ENCODE peak calls at places on chromosomes 12 and 14, in ten cellular contexts. One of them, this sample, is unnamed.

GRCh38 chr12:132505105-132505851 is 15.3 kb downstream of the FBRSL1 start:
- DNase-seq in nephron progenitor cell: no peak
- DNase-seq in thyroid gland: no peak
- DNase-seq in body of pancreas: no peak
- DNase-seq in PC-3: no peak
- DNase-seq in CD4-positive, alpha-beta T cell: no peak
- DNase-seq in endothelial cell: no peak
- DNase-seq in HFFc6: no peak
- DNase-seq in AG09309: no peak
- DNase-seq in choroid plexus epithelial cell: no peak
- DNase-seq in this sample: no peak

GRCh38 chr12:18700254-18700653 is 37.6 kb downstream of the PLCZ1 start:
- DNase-seq in CD4-positive, alpha-beta T cell: no peak
- DNase-seq in AG09309: peak; percentile 91
- DNase-seq in nephron progenitor cell: no peak
- DNase-seq in thyroid gland: no peak
- DNase-seq in endothelial cell: no peak
- DNase-seq in PC-3: no peak
- DNase-seq in choroid plexus epithelial cell: peak; percentile 64
- DNase-seq in body of pancreas: no peak
- DNase-seq in HFFc6: peak; percentile 94
- DNase-seq in this sample: peak; percentile 82

GRCh38 chr12:11576104-11576503 is 73.4 kb upstream of the ETV6 start:
- DNase-seq in nephron progenitor cell: no peak
- DNase-seq in endothelial cell: no peak
- DNase-seq in body of pancreas: no peak
- DNase-seq in CD4-positive, alpha-beta T cell: no peak
- DNase-seq in PC-3: peak; percentile 51
- DNase-seq in AG09309: no peak
- DNase-seq in choroid plexus epithelial cell: peak; percentile 80
- DNase-seq in thyroid gland: no peak
- DNase-seq in HFFc6: peak; percentile 80
- DNase-seq in this sample: no peak

GRCh38 chr12:106120578-106121105 is 18.1 kb downstream of the NUAK1 start:
- DNase-seq in endothelial cell: no peak
- DNase-seq in thyroid gland: no peak
- DNase-seq in body of pancreas: peak; percentile 41
- DNase-seq in nephron progenitor cell: no peak
- DNase-seq in choroid plexus epithelial cell: no peak
- DNase-seq in HFFc6: no peak
- DNase-seq in PC-3: no peak
- DNase-seq in AG09309: no peak
- DNase-seq in CD4-positive, alpha-beta T cell: no peak
- DNase-seq in this sample: no peak

GRCh38 chr12:107318804-107319535 is 225.6 kb upstream of the CRY1 start:
- DNase-seq in PC-3: peak; percentile 40
- DNase-seq in CD4-positive, alpha-beta T cell: no peak
- DNase-seq in AG09309: no peak
- DNase-seq in body of pancreas: peak; percentile 14
- DNase-seq in choroid plexus epithelial cell: peak; percentile 79
- DNase-seq in HFFc6: no peak
- DNase-seq in endothelial cell: peak; percentile 47
- DNase-seq in nephron progenitor cell: peak; percentile 52
- DNase-seq in thyroid gland: peak; percentile 45
- DNase-seq in this sample: no peak

GRCh38 chr14:88496414-88496813 is 58.4 kb downstream of the PTPN21 start:
- DNase-seq in thyroid gland: no peak
- DNase-seq in nephron progenitor cell: no peak
- DNase-seq in body of pancreas: no peak
- DNase-seq in PC-3: no peak
- DNase-seq in choroid plexus epithelial cell: no peak
- DNase-seq in AG09309: no peak
- DNase-seq in endothelial cell: no peak
- DNase-seq in HFFc6: no peak
- DNase-seq in CD4-positive, alpha-beta T cell: no peak
- DNase-seq in this sample: no peak

GRCh38 chr12:75954076-75954475 is 77.5 kb downstream of the PHLDA1 start:
- DNase-seq in HFFc6: peak; percentile 98
- DNase-seq in body of pancreas: no peak
- DNase-seq in choroid plexus epithelial cell: peak; percentile 96
- DNase-seq in PC-3: peak; percentile 96
- DNase-seq in thyroid gland: no peak
- DNase-seq in nephron progenitor cell: no peak
- DNase-seq in CD4-positive, alpha-beta T cell: no peak
- DNase-seq in endothelial cell: no peak
- DNase-seq in AG09309: peak; percentile 92
- DNase-seq in this sample: peak; percentile 78

GRCh38 chr12:124568431-124569374 is 1.3 kb upstream of the NCOR2 start:
- DNase-seq in body of pancreas: peak; percentile 45
- DNase-seq in HFFc6: peak; percentile 77
- DNase-seq in nephron progenitor cell: peak; percentile 52
- DNase-seq in endothelial cell: no peak
- DNase-seq in PC-3: peak; percentile 61
- DNase-seq in choroid plexus epithelial cell: peak; percentile 98
- DNase-seq in CD4-positive, alpha-beta T cell: peak; percentile 5
- DNase-seq in thyroid gland: peak; percentile 44
- DNase-seq in AG09309: peak; percentile 87
- DNase-seq in this sample: peak; percentile 86

GRCh38 chr14:68210729-68211299 is 391.2 kb downstream of the RAD51B start:
- DNase-seq in body of pancreas: peak; percentile 49
- DNase-seq in endothelial cell: no peak
- DNase-seq in nephron progenitor cell: no peak
- DNase-seq in AG09309: peak; percentile 76
- DNase-seq in HFFc6: peak; percentile 96
- DNase-seq in PC-3: peak; percentile 78
- DNase-seq in choroid plexus epithelial cell: peak; percentile 98
- DNase-seq in CD4-positive, alpha-beta T cell: peak; percentile 7
- DNase-seq in thyroid gland: no peak
- DNase-seq in this sample: peak; percentile 92

GRCh38 chr12:50589650-50590435 is 85.1 kb downstream of the DIP2B start:
- DNase-seq in thyroid gland: no peak
- DNase-seq in CD4-positive, alpha-beta T cell: no peak
- DNase-seq in body of pancreas: no peak
- DNase-seq in nephron progenitor cell: no peak
- DNase-seq in PC-3: peak; percentile 87
- DNase-seq in AG09309: peak; percentile 72
- DNase-seq in HFFc6: peak; percentile 93
- DNase-seq in endothelial cell: no peak
- DNase-seq in choroid plexus epithelial cell: peak; percentile 93
- DNase-seq in this sample: peak; percentile 76

GRCh38 chr12:28795306-28795705 is 353.8 kb upstream of the FAR2 start:
- DNase-seq in nephron progenitor cell: no peak
- DNase-seq in endothelial cell: no peak
- DNase-seq in choroid plexus epithelial cell: peak; percentile 34
- DNase-seq in CD4-positive, alpha-beta T cell: no peak
- DNase-seq in thyroid gland: no peak
- DNase-seq in body of pancreas: no peak
- DNase-seq in AG09309: no peak
- DNase-seq in PC-3: peak; percentile 81
- DNase-seq in HFFc6: no peak
- DNase-seq in this sample: peak; percentile 7

GRCh38 chr12:106459534-106459933 is 102.0 kb downstream of the POLR3B start:
- DNase-seq in thyroid gland: no peak
- DNase-seq in AG09309: no peak
- DNase-seq in endothelial cell: no peak
- DNase-seq in PC-3: no peak
- DNase-seq in body of pancreas: no peak
- DNase-seq in CD4-positive, alpha-beta T cell: no peak
- DNase-seq in choroid plexus epithelial cell: no peak
- DNase-seq in nephron progenitor cell: no peak
- DNase-seq in HFFc6: no peak
- DNase-seq in this sample: no peak

DNA sequence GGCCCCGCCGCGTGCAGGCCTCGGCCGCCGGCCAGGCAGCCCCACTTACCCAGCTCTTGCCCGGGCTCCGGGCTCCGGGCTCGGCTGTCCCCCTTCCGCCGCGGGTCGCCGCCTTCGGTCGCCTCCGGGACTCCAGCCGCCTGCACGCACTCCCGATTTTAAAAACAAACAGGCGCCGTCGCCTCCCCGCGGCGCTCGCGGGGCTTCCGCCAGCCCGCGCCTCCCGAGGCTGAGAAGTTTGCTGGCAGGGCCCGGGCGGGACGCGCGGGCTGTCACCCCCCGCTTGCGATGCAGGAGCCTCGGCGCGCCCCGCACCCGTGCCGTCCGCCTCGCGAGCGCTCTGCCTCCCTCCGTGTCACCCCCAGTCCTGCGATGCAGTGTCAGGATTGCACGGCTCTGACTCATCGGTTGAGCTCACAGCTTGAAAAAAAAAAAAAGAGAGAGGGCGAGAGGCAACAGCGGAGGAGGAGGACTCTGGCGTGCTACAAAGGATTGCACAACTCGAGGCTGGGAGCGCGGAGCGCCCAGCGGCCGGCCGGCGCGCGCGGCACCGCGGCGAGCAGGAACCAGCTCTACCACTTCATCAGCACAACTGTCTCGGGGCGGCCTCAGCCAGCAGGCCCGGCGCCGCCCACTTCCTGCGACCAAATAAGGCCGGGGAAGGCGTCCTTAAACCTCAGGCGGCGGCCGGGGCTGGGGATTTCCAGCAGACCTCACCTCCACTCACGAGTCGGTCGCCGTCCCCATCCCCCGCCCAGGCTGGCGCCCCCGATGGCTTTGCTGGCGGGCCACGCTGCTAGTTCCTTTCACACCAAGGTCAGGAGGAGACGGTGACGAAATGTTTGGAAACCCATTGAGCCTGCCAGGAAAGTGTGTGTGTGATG is 45.8 kb upstream of the PNMA1 start:
- DNase-seq in body of pancreas: peak; percentile 97
- DNase-seq in endothelial cell: peak; percentile 90
- DNase-seq in AG09309: peak; percentile 97
- DNase-seq in thyroid gland: peak; percentile 99
- DNase-seq in nephron progenitor cell: peak; percentile 95
- DNase-seq in PC-3: peak; percentile 98
- DNase-seq in choroid plexus epithelial cell: peak; percentile 99
- DNase-seq in HFFc6: peak; percentile 98
- DNase-seq in CD4-positive, alpha-beta T cell: peak; percentile 89
- DNase-seq in this sample: peak; percentile 97
- TF ChIP-seq CTCF in body of pancreas: peak; percentile 27
- TF ChIP-seq CTCF in endothelial cell: peak; percentile 32
- TF ChIP-seq CTCF in AG09309: no peak
- TF ChIP-seq CTCF in thyroid gland: peak; percentile 27
- TF ChIP-seq CTCF in nephron progenitor cell: no peak
- TF ChIP-seq CTCF in PC-3: no peak
- TF ChIP-seq CTCF in choroid plexus epithelial cell: peak; percentile 2
- TF ChIP-seq CTCF in HFFc6: peak; percentile 34
- TF ChIP-seq CTCF in CD4-positive, alpha-beta T cell: no peak
- TF ChIP-seq CTCF in this sample: no peak

GRCh38 chr12:48979602-48980388 is 1.7 kb downstream of the WNT1 start:
- DNase-seq in AG09309: no peak
- DNase-seq in choroid plexus epithelial cell: no peak
- DNase-seq in nephron progenitor cell: no peak
- DNase-seq in PC-3: no peak
- DNase-seq in body of pancreas: peak; percentile 43
- DNase-seq in HFFc6: no peak
- DNase-seq in endothelial cell: no peak
- DNase-seq in CD4-positive, alpha-beta T cell: no peak
- DNase-seq in thyroid gland: no peak
- DNase-seq in this sample: no peak

GRCh38 chr12:48978741-48979601 is 849 bp downstream of the WNT1 start:
- DNase-seq in body of pancreas: no peak
- DNase-seq in AG09309: no peak
- DNase-seq in endothelial cell: no peak
- DNase-seq in CD4-positive, alpha-beta T cell: no peak
- DNase-seq in HFFc6: no peak
- DNase-seq in choroid plexus epithelial cell: no peak
- DNase-seq in PC-3: no peak
- DNase-seq in nephron progenitor cell: no peak
- DNase-seq in thyroid gland: no peak
- DNase-seq in this sample: no peak

GRCh38 chr12:48980953-48981756 is 3.0 kb downstream of the WNT1 start:
- DNase-seq in choroid plexus epithelial cell: no peak
- DNase-seq in endothelial cell: no peak
- DNase-seq in thyroid gland: peak; percentile 31
- DNase-seq in PC-3: no peak
- DNase-seq in HFFc6: no peak
- DNase-seq in body of pancreas: peak; percentile 35
- DNase-seq in AG09309: no peak
- DNase-seq in CD4-positive, alpha-beta T cell: no peak
- DNase-seq in nephron progenitor cell: no peak
- DNase-seq in this sample: no peak

GRCh38 chr12:48981757-48982157 is 3.6 kb downstream of the WNT1 start:
- DNase-seq in choroid plexus epithelial cell: no peak
- DNase-seq in thyroid gland: no peak
- DNase-seq in HFFc6: no peak
- DNase-seq in AG09309: no peak
- DNase-seq in PC-3: no peak
- DNase-seq in nephron progenitor cell: no peak
- DNase-seq in endothelial cell: no peak
- DNase-seq in body of pancreas: no peak
- DNase-seq in CD4-positive, alpha-beta T cell: no peak
- DNase-seq in this sample: no peak

GRCh38 chr12:48980389-48980952 is 2.3 kb downstream of the WNT1 start:
- DNase-seq in thyroid gland: no peak
- DNase-seq in HFFc6: no peak
- DNase-seq in CD4-positive, alpha-beta T cell: no peak
- DNase-seq in AG09309: no peak
- DNase-seq in endothelial cell: no peak
- DNase-seq in PC-3: peak; percentile 16
- DNase-seq in choroid plexus epithelial cell: no peak
- DNase-seq in body of pancreas: no peak
- DNase-seq in nephron progenitor cell: no peak
- DNase-seq in this sample: no peak
- TF ChIP-seq CTCF in thyroid gland: no peak
- TF ChIP-seq CTCF in HFFc6: no peak
- TF ChIP-seq CTCF in CD4-positive, alpha-beta T cell: no peak
- TF ChIP-seq CTCF in AG09309: no peak
- TF ChIP-seq CTCF in endothelial cell: no peak
- TF ChIP-seq CTCF in PC-3: peak; percentile 38
- TF ChIP-seq CTCF in choroid plexus epithelial cell: no peak
- TF ChIP-seq CTCF in body of pancreas: no peak
- TF ChIP-seq CTCF in nephron progenitor cell: no peak
- TF ChIP-seq CTCF in this sample: no peak

GRCh38 chr12:14936224-14936861 is 2.0 kb downstream of the ERP27 start:
- DNase-seq in AG09309: no peak
- DNase-seq in HFFc6: no peak
- DNase-seq in choroid plexus epithelial cell: no peak
- DNase-seq in body of pancreas: peak; percentile 51
- DNase-seq in PC-3: no peak
- DNase-seq in thyroid gland: no peak
- DNase-seq in endothelial cell: peak; percentile 41
- DNase-seq in nephron progenitor cell: no peak
- DNase-seq in CD4-positive, alpha-beta T cell: no peak
- DNase-seq in this sample: no peak
- TF ChIP-seq CTCF in AG09309: peak; percentile 22
- TF ChIP-seq CTCF in HFFc6: peak; percentile 26
- TF ChIP-seq CTCF in choroid plexus epithelial cell: peak; percentile 53
- TF ChIP-seq CTCF in body of pancreas: peak; percentile 58
- TF ChIP-seq CTCF in PC-3: no peak
- TF ChIP-seq CTCF in thyroid gland: no peak
- TF ChIP-seq CTCF in endothelial cell: no peak
- TF ChIP-seq CTCF in nephron progenitor cell: no peak
- TF ChIP-seq CTCF in CD4-positive, alpha-beta T cell: peak; percentile 50
- TF ChIP-seq CTCF in this sample: peak; percentile 25

DNA sequence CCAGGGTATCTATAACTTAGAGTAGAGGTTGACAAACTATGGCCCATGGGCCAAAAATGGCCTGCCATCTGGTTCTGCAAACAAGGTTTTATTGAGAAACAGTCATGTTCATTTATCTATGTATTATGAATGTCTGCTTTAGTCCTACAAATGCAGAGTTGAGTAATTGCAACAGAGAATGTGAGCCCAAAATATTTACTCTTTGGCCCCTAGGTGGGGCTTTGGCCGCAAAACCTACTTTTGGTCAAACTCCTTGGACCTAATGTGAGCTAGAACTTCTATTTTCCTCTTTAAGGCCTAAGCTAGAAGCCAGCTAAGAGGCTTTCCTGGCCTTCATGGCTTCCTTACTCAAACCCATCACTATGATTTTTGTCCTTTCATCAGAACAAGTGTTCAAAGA is 379.1 kb downstream of the NELL2 start:
- DNase-seq in CD4-positive, alpha-beta T cell: no peak
- DNase-seq in AG09309: no peak
- DNase-seq in HFFc6: no peak
- DNase-seq in thyroid gland: no peak
- DNase-seq in choroid plexus epithelial cell: no peak
- DNase-seq in PC-3: peak; percentile 9
- DNase-seq in endothelial cell: no peak
- DNase-seq in body of pancreas: no peak
- DNase-seq in nephron progenitor cell: no peak
- DNase-seq in this sample: no peak
- TF ChIP-seq CTCF in CD4-positive, alpha-beta T cell: no peak
- TF ChIP-seq CTCF in AG09309: no peak
- TF ChIP-seq CTCF in HFFc6: no peak
- TF ChIP-seq CTCF in thyroid gland: no peak
- TF ChIP-seq CTCF in choroid plexus epithelial cell: no peak
- TF ChIP-seq CTCF in PC-3: peak; percentile 49
- TF ChIP-seq CTCF in endothelial cell: no peak
- TF ChIP-seq CTCF in body of pancreas: no peak
- TF ChIP-seq CTCF in nephron progenitor cell: peak; percentile 12
- TF ChIP-seq CTCF in this sample: no peak

This sample was measured in AG04450.